ENCODE peak calls at places on chromosomes 6 and 20, in six cellular contexts. One of them, this sample, is unnamed.

GRCh38 chr6:33860706-33861474 is 57.1 kb upstream of the MLN start:
- DNase-seq in GM10248: no peak
- DNase-seq in HCT116: no peak
- DNase-seq in choroid plexus epithelial cell: peak
- DNase-seq in heart right ventricle: no peak
- DNase-seq in right atrium auricular region: no peak
- DNase-seq in this sample: no peak

GRCh38 chr6:105733556-105734162 is 330.8 kb upstream of the PREP start:
- DNase-seq in right atrium auricular region: no peak
- DNase-seq in choroid plexus epithelial cell: peak
- DNase-seq in HCT116: peak
- DNase-seq in GM10248: no peak
- DNase-seq in heart right ventricle: no peak
- DNase-seq in this sample: no peak

GRCh38 chr20:20939006-20939405 is 167.2 kb downstream of the LINC00237 start:
- DNase-seq in heart right ventricle: no peak
- DNase-seq in GM10248: no peak
- DNase-seq in right atrium auricular region: no peak
- DNase-seq in HCT116: no peak
- DNase-seq in choroid plexus epithelial cell: no peak
- DNase-seq in this sample: no peak

GRCh38 chr6:39215640-39216158 is 13.6 kb downstream of the KCNK5 start:
- DNase-seq in HCT116: no peak
- DNase-seq in GM10248: no peak
- DNase-seq in right atrium auricular region: no peak
- DNase-seq in choroid plexus epithelial cell: no peak
- DNase-seq in heart right ventricle: no peak
- DNase-seq in this sample: no peak

GRCh38 chr20:57547250-57547649 is 13.7 kb upstream of the PCK1 start:
- DNase-seq in right atrium auricular region: no peak
- DNase-seq in heart right ventricle: no peak
- DNase-seq in HCT116: no peak
- DNase-seq in GM10248: no peak
- DNase-seq in choroid plexus epithelial cell: peak
- DNase-seq in this sample: no peak

GRCh38 chr6:83464741-83465140 is 33.9 kb upstream of the ME1 start:
- DNase-seq in right atrium auricular region: no peak
- DNase-seq in heart right ventricle: no peak
- DNase-seq in GM10248: no peak
- DNase-seq in HCT116: no peak
- DNase-seq in choroid plexus epithelial cell: no peak
- DNase-seq in this sample: no peak

GRCh38 chr20:10843161-10843711 is 169.4 kb upstream of the JAG1 start:
- DNase-seq in heart right ventricle: no peak
- DNase-seq in HCT116: no peak
- DNase-seq in right atrium auricular region: no peak
- DNase-seq in GM10248: no peak
- DNase-seq in choroid plexus epithelial cell: no peak
- DNase-seq in this sample: no peak

GRCh38 chr6:136922680-136922996 is 537 bp downstream of the SLC35D3 start:
- DNase-seq in GM10248: peak
- DNase-seq in choroid plexus epithelial cell: no peak
- DNase-seq in heart right ventricle: no peak
- DNase-seq in HCT116: no peak
- DNase-seq in right atrium auricular region: no peak
- DNase-seq in this sample: no peak

GRCh38 chr20:9458075-9458818 is 56.1 kb upstream of the LAMP5 start:
- DNase-seq in heart right ventricle: no peak
- DNase-seq in choroid plexus epithelial cell: peak
- DNase-seq in right atrium auricular region: no peak
- DNase-seq in GM10248: no peak
- DNase-seq in HCT116: peak
- DNase-seq in this sample: no peak
- TF ChIP-seq CTCF in heart right ventricle: no peak
- TF ChIP-seq CTCF in choroid plexus epithelial cell: peak
- TF ChIP-seq CTCF in right atrium auricular region: peak
- TF ChIP-seq CTCF in GM10248: peak
- TF ChIP-seq CTCF in HCT116: peak
- TF ChIP-seq CTCF in this sample: no peak

GRCh38 chr20:59625214-59625922 is 21.0 kb downstream of the PHACTR3 start:
- DNase-seq in choroid plexus epithelial cell: no peak
- DNase-seq in HCT116: no peak
- DNase-seq in right atrium auricular region: no peak
- DNase-seq in heart right ventricle: no peak
- DNase-seq in GM10248: no peak
- DNase-seq in this sample: no peak

GRCh38 chr20:59630526-59630925 is 26.2 kb downstream of the PHACTR3 start:
- DNase-seq in GM10248: no peak
- DNase-seq in right atrium auricular region: no peak
- DNase-seq in HCT116: no peak
- DNase-seq in choroid plexus epithelial cell: no peak
- DNase-seq in heart right ventricle: no peak
- DNase-seq in this sample: no peak

GRCh38 chr20:59627298-59627697 is 23.0 kb downstream of the PHACTR3 start:
- DNase-seq in GM10248: no peak
- DNase-seq in HCT116: no peak
- DNase-seq in right atrium auricular region: no peak
- DNase-seq in choroid plexus epithelial cell: no peak
- DNase-seq in heart right ventricle: no peak
- DNase-seq in this sample: no peak

GRCh38 chr20:59629141-59630045 is 25.1 kb downstream of the PHACTR3 start:
- DNase-seq in HCT116: no peak
- DNase-seq in heart right ventricle: no peak
- DNase-seq in GM10248: no peak
- DNase-seq in right atrium auricular region: no peak
- DNase-seq in choroid plexus epithelial cell: no peak
- DNase-seq in this sample: no peak

DNA sequence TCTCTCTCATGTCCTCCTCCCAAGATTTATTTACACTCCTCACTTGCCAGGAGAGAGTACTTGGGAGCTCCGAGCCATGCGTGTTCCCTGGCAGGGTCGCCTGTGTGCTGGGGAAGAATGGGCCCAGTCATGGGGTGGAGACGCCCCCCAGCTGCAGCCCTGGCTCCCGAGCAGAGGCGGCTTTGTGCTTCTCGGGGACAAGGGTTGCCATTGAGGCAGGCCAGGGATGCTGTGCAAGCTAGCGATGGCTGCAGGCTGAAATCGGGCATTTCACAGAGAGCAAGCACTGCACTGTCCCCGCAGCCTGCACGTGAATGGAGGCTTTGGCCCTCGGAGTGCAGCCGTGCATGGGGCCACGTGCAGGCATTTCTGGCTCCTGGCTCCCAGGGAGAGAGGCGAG is 23.8 kb downstream of the PHACTR3 start:
- DNase-seq in choroid plexus epithelial cell: no peak
- DNase-seq in right atrium auricular region: no peak
- DNase-seq in GM10248: no peak
- DNase-seq in HCT116: no peak
- DNase-seq in heart right ventricle: no peak
- DNase-seq in this sample: no peak
- TF ChIP-seq CTCF in choroid plexus epithelial cell: no peak
- TF ChIP-seq CTCF in right atrium auricular region: no peak
- TF ChIP-seq CTCF in GM10248: no peak
- TF ChIP-seq CTCF in HCT116: no peak
- TF ChIP-seq CTCF in heart right ventricle: no peak
- TF ChIP-seq CTCF in this sample: no peak

DNA sequence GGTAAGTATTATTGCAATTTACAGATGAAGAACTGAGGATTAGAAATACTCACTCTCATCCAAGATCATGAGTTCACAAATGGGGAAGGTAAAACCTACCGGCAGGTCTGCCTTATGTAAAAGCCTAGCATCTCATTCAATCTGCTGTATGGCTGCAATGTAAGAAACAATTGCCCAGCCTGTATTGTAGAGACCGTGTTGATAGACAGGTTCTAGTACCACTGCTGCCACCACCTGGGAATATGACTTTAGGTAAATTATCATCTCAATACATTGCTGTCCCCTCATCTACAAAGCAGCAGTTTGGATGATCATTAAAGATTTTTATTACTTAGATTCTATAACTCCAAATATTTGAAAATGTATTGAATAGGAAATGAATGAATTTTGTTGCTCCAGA is 23.3 kb upstream of the ARHGAP18 start:
- DNase-seq in HCT116: no peak
- DNase-seq in right atrium auricular region: no peak
- DNase-seq in choroid plexus epithelial cell: no peak
- DNase-seq in GM10248: no peak
- DNase-seq in heart right ventricle: no peak
- DNase-seq in this sample: no peak
- TF ChIP-seq CTCF in HCT116: peak
- TF ChIP-seq CTCF in right atrium auricular region: no peak
- TF ChIP-seq CTCF in choroid plexus epithelial cell: no peak
- TF ChIP-seq CTCF in GM10248: peak
- TF ChIP-seq CTCF in heart right ventricle: no peak
- TF ChIP-seq CTCF in this sample: no peak

DNA sequence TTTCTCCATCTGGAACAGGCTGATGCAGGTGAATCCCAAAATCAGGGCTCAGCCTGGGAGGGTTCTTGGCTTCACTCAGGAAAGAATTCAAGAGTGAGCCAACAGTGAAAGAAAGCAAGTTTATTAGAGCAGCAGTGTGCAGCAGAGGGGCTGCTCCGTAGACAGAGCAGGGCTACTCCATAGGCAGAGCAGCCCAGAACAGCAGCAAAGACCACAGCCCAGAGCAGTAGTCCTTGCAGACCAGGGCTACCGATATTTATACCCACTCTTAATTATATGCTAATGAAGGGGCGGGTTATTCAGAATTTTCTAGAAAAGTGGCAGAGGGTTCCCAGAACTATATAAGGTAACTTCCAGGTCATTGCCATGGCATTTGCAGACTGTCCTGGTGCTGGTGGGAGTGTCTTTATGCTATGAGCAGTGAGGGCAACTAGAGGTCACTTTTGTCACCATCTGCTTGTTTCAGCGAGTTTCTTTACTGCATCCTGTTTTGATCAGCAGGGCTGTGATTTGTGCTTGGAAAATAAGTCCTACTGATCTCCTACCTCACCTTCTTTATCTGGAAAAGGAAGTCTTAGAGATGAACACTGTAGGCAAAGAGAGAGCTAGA is 39.8 kb upstream of the PTPN1 start:
- DNase-seq in right atrium auricular region: no peak
- DNase-seq in GM10248: no peak
- DNase-seq in heart right ventricle: no peak
- DNase-seq in HCT116: no peak
- DNase-seq in choroid plexus epithelial cell: peak
- DNase-seq in this sample: no peak
- TF ChIP-seq CTCF in right atrium auricular region: no peak
- TF ChIP-seq CTCF in GM10248: no peak
- TF ChIP-seq CTCF in heart right ventricle: no peak
- TF ChIP-seq CTCF in HCT116: no peak
- TF ChIP-seq CTCF in choroid plexus epithelial cell: no peak
- TF ChIP-seq CTCF in this sample: no peak

DNA sequence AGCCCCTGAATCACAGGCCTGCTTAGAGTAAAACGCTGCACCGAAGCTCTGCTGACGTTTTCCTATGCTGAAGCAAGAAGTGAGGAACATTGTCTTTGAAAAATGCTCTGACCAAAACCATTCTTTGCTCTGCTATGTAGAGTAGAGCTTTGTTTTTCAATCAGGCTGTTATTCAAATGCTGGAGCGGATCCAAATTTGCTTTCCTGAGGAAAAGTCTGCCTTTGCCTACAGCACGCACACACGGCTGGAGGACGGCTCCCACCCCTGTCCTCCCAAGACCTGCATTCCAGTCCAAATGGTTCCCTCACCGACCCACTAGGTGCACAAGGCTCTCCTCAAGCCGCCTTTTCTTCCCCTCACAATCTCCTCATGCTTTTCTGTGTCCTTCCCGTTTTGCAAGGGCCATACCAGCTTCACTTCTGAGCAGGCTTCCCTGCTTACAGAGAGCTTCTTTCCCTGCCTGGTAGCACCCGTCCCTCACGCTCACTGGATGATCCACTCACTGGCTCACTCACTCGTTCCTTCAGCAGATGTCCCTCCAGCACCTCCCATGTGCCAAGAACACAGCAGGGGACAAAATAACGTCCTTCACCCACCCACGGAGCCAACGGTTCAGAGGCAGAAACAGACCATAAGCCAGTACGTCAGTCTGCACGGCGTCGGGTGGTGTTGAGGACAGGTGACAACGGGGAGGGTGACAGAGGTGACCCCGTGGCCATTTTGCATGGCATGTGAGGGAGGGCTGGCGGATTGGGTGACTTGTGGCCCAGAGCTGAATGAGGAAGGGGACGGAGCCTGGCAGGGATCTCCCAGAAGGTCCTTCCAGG is 137.9 kb upstream of the NEDD9 start:
- DNase-seq in heart right ventricle: peak
- DNase-seq in GM10248: no peak
- DNase-seq in choroid plexus epithelial cell: peak
- DNase-seq in HCT116: no peak
- DNase-seq in right atrium auricular region: no peak
- DNase-seq in this sample: no peak
- TF ChIP-seq CTCF in heart right ventricle: no peak
- TF ChIP-seq CTCF in GM10248: no peak
- TF ChIP-seq CTCF in choroid plexus epithelial cell: no peak
- TF ChIP-seq CTCF in HCT116: no peak
- TF ChIP-seq CTCF in right atrium auricular region: no peak
- TF ChIP-seq CTCF in this sample: no peak

GRCh38 chr6:154874684-154875594 is 120.2 kb upstream of the TIAM2 start:
- DNase-seq in HCT116: no peak
- DNase-seq in heart right ventricle: no peak
- DNase-seq in right atrium auricular region: no peak
- DNase-seq in choroid plexus epithelial cell: peak
- DNase-seq in GM10248: no peak
- DNase-seq in this sample: no peak

GRCh38 chr6:154876776-154877175 is 118.3 kb upstream of the TIAM2 start:
- DNase-seq in right atrium auricular region: no peak
- DNase-seq in choroid plexus epithelial cell: no peak
- DNase-seq in HCT116: no peak
- DNase-seq in GM10248: no peak
- DNase-seq in heart right ventricle: no peak
- DNase-seq in this sample: no peak

GRCh38 chr6:154868143-154868594 is 126.9 kb upstream of the TIAM2 start:
- DNase-seq in right atrium auricular region: no peak
- DNase-seq in heart right ventricle: no peak
- DNase-seq in GM10248: no peak
- DNase-seq in choroid plexus epithelial cell: peak
- DNase-seq in HCT116: peak
- DNase-seq in this sample: peak

GRCh38 chr6:154872605-154873004 is 122.5 kb upstream of the TIAM2 start:
- DNase-seq in GM10248: no peak
- DNase-seq in heart right ventricle: no peak
- DNase-seq in choroid plexus epithelial cell: no peak
- DNase-seq in right atrium auricular region: no peak
- DNase-seq in HCT116: no peak
- DNase-seq in this sample: no peak
- TF ChIP-seq CTCF in GM10248: no peak
- TF ChIP-seq CTCF in heart right ventricle: no peak
- TF ChIP-seq CTCF in choroid plexus epithelial cell: no peak
- TF ChIP-seq CTCF in right atrium auricular region: no peak
- TF ChIP-seq CTCF in HCT116: no peak
- TF ChIP-seq CTCF in this sample: no peak

DNA sequence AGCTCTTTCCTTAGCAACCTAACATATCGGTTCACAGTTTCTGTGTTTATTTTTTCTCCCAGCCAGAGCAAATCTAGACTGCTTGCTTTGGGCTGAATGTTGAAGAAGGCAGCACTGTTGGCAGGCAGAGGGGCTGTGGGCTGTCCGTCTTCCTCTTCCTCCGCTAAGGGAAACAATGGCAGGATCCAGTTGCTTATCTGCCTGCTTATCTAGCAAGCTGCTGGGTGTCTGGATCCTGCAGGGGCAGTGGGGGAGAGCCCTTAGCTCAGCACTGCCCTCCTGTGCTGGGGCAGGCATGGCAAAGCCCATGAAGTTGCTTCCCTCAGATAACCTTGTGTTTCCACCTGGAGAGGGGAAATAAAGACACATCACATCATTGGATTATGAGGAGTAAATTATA is 92.7 kb upstream of the CD93 start:
- DNase-seq in choroid plexus epithelial cell: peak
- DNase-seq in heart right ventricle: peak
- DNase-seq in HCT116: no peak
- DNase-seq in right atrium auricular region: no peak
- DNase-seq in GM10248: no peak
- DNase-seq in this sample: no peak
- TF ChIP-seq CTCF in choroid plexus epithelial cell: peak
- TF ChIP-seq CTCF in heart right ventricle: peak
- TF ChIP-seq CTCF in HCT116: peak
- TF ChIP-seq CTCF in right atrium auricular region: peak
- TF ChIP-seq CTCF in GM10248: no peak
- TF ChIP-seq CTCF in this sample: no peak